ENCODE peak calls at places on chromosome 21, in four cellular contexts. O is NCI-H2227 treated with DMSO at 0.1 percent for 48 hours, S is M059J, L is KG1. F is an unnamed sample.

GRCh38 chr21:38159355-38159754 is 97.4 kb upstream of the KCNJ15 start:
- DNase-seq in O (no peak), S (peak; percentile 71), L (peak; percentile 44), F (peak; percentile 80)

GRCh38 chr21:42474043-42474831 is 21.8 kb downstream of the RSPH1 start:
- DNase-seq in O (no peak), S (peak; percentile 80), L (no peak), F (no peak)

GRCh38 chr21:44636209-44637017 is 743 bp upstream of the KRTAP10-10 start:
- DNase-seq in O (no peak), S (no peak), L (no peak), F (no peak)

GRCh38 chr21:46213620-46214286 is 14.8 kb downstream of the LSS start:
- DNase-seq in O (no peak), S (no peak), L (no peak), F (no peak)

GRCh38 chr21:35529141-35529863 is 480.2 kb upstream of the RUNX1 start:
- DNase-seq in O (no peak), S (peak; percentile 72), L (no peak), F (peak; percentile 30)

GRCh38 chr21:45293726-45294401 is 6.2 kb upstream of the POFUT2 start:
- DNase-seq in O (no peak), S (no peak), L (no peak), F (no peak)

GRCh38 chr21:31873275-31873695 is 465 bp downstream of the HUNK start:
- DNase-seq in O (peak; percentile 58), S (no peak), L (no peak), F (peak; percentile 66)

GRCh38 chr21:37193676-37194075 is 73.5 kb downstream of the VPS26C start:
- DNase-seq in O (no peak), S (no peak), L (no peak), F (no peak)

GRCh38 chr21:38938343-38938742 is 132.6 kb downstream of the ETS2 start:
- DNase-seq in O (no peak), S (peak; percentile 86), L (no peak), F (peak; percentile 39)

GRCh38 chr21:45897191-45898027 is 84.2 kb upstream of the COL6A1 start:
- DNase-seq in O (no peak), S (no peak), L (no peak), F (no peak)

GRCh38 chr21:32065654-32066053 is 192.8 kb downstream of the HUNK start:
- DNase-seq in O (no peak), S (no peak), L (no peak), F (no peak)

GRCh38 chr21:44391345-44392091 is 38.1 kb downstream of the TRPM2 start:
- DNase-seq in O (no peak), S (no peak), L (no peak), F (peak; percentile 6)

GRCh38 chr21:39523398-39523797 is 71.6 kb downstream of the SH3BGR start:
- DNase-seq in O (no peak), S (no peak), L (no peak), F (no peak)

GRCh38 chr21:21818898-21819297 is 820.7 kb downstream of the NCAM2 start:
- DNase-seq in O (no peak), S (no peak), L (no peak), F (no peak)

GRCh38 chr21:45309069-45309521 is 21.4 kb upstream of the POFUT2 start:
- DNase-seq in O (no peak), S (peak; percentile 86), L (no peak), F (peak; percentile 78)

GRCh38 chr21:29092102-29092959 is 18.9 kb upstream of the CCT8 start:
- DNase-seq in O (no peak), S (peak; percentile 77), L (no peak), F (peak; percentile 34)

GRCh38 chr21:25813917-25814316 is 79.1 kb downstream of the GABPA start:
- DNase-seq in O (no peak), S (peak; percentile 49), L (no peak), F (no peak)

GRCh38 chr21:25307489-25307888 is 299.8 kb downstream of the MRPL39 start:
- DNase-seq in O (no peak), S (peak; percentile 68), L (no peak), F (peak; percentile 48)

GRCh38 chr21:36487641-36488307 is 7.9 kb upstream of the CLDN14 start:
- DNase-seq in O (no peak), S (peak; percentile 54), L (no peak), F (no peak)

GRCh38 chr21:16193758-16194606 is 464.2 kb downstream of the USP25 start:
- DNase-seq in O (no peak), S (peak; percentile 78), L (peak; percentile 56), F (peak; percentile 57)

GRCh38 chr21:40245021-40245420 is 377.8 kb downstream of the PCP4 start:
- DNase-seq in O (no peak), S (no peak), L (no peak), F (no peak)

GRCh38 chr21:43600642-43601397 is 58.5 kb downstream of the HSF2BP start:
- DNase-seq in O (no peak), S (peak; percentile 93), L (no peak), F (peak; percentile 77)

GRCh38 chr21:26554365-26554764 is 18.7 kb downstream of the CYYR1 start:
- DNase-seq in O (no peak), S (no peak), L (no peak), F (no peak)

GRCh38 chr21:43188712-43189151 is 19.9 kb downstream of the CRYAA start:
- DNase-seq in O (no peak), S (peak; percentile 21), L (no peak), F (no peak)

GRCh38 chr21:16579538-16579937 is 849.8 kb downstream of the USP25 start:
- DNase-seq in O (peak; percentile 73), S (no peak), L (no peak), F (no peak)

GRCh38 chr21:40844935-40845334 is 2.0 kb downstream of the DSCAM start:
- DNase-seq in O (no peak), S (no peak), L (no peak), F (no peak)

GRCh38 chr21:42818328-42818749 is 61.0 kb downstream of the WDR4 start:
- DNase-seq in O (no peak), S (no peak), L (no peak), F (peak; percentile 64)

GRCh38 chr21:42117229-42118048 is 46.3 kb downstream of the UMODL1 start:
- DNase-seq in O (peak; percentile 88), S (peak; percentile 74), L (peak; percentile 73), F (peak; percentile 89)

GRCh38 chr21:36260030-36260787 is 59.8 kb upstream of the MORC3 start:
- DNase-seq in O (peak; percentile 49), S (peak; percentile 81), L (peak; percentile 65), F (peak; percentile 79)

F was measured in AG20443.